ENCODE peak calls at places on chromosomes 16 and 17, in four cellular contexts. One of them, this sample, is unnamed. For H3K4me1, the result is how much of the 10 kb centered on the place peaks cover.

GRCh38 chr16:15777533-15778203 is 79.2 kb downstream of the MYH11 start:
- DNase-seq in aorta: no peak
- DNase-seq in kidney: peak
- DNase-seq in CD8-positive, alpha-beta T cell: no peak
- DNase-seq in this sample: peak

GRCh38 chr16:68117884-68118283 is 32.7 kb downstream of the NFATC3 start:
- DNase-seq in aorta: no peak
- DNase-seq in kidney: no peak
- DNase-seq in CD8-positive, alpha-beta T cell: no peak
- DNase-seq in this sample: no peak

GRCh38 chr16:19555938-19556778 is 655 bp downstream of the VPS35L start:
- DNase-seq in aorta: no peak
- DNase-seq in kidney: no peak
- DNase-seq in CD8-positive, alpha-beta T cell: no peak
- DNase-seq in this sample: peak

GRCh38 chr17:7314719-7315569 is at the start of gene GPS2:
- DNase-seq in aorta: peak
- DNase-seq in kidney: peak
- DNase-seq in CD8-positive, alpha-beta T cell: peak
- DNase-seq in this sample: peak

GRCh38 chr17:4833941-4834501 is 881 bp downstream of the MINK1 start:
- DNase-seq in aorta: peak
- DNase-seq in kidney: peak
- DNase-seq in CD8-positive, alpha-beta T cell: no peak
- DNase-seq in this sample: peak

GRCh38 chr17:7445011-7445927 is at the start of gene CHRNB1:
- DNase-seq in aorta: peak
- DNase-seq in kidney: peak
- DNase-seq in CD8-positive, alpha-beta T cell: peak
- DNase-seq in this sample: peak

GRCh38 chr16:30951785-30952184 is 2.9 kb downstream of the ORAI3 start:
- DNase-seq in aorta: peak
- DNase-seq in kidney: no peak
- DNase-seq in CD8-positive, alpha-beta T cell: no peak
- DNase-seq in this sample: no peak

GRCh38 chr16:14356064-14356463 is 274.0 kb downstream of the PARN start:
- DNase-seq in aorta: no peak
- DNase-seq in kidney: no peak
- DNase-seq in CD8-positive, alpha-beta T cell: no peak
- DNase-seq in this sample: no peak

GRCh38 chr17:61144876-61145564 is 254.6 kb upstream of the TBX2 start:
- DNase-seq in aorta: no peak
- DNase-seq in kidney: no peak
- DNase-seq in CD8-positive, alpha-beta T cell: no peak
- DNase-seq in this sample: no peak

DNA sequence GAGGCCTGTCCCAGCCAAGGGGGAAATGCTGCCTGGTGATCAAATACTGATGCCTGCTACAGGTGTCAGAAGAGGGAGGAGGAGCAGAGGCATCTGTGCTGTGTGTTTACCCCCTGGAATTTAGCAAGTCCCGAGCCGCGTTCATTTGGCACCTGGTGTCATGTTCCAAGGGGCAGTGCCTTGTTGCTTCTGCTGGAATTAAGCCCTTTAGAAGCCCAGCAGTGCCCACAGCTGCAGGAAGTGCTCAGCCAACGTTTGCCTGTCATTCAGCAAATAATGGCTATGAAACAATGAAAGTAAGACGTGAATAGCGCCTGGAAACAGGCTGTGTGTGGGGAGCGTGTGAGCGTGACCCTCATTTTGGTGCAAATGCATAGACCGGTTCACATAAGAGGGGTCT is 5.9 kb upstream of the ATP2C2 start:
- DNase-seq in aorta: no peak
- DNase-seq in kidney: no peak
- DNase-seq in CD8-positive, alpha-beta T cell: no peak
- DNase-seq in this sample: peak
- H3K4me1 ChIP-seq in aorta: under half
- H3K4me1 ChIP-seq in kidney: under half
- H3K4me1 ChIP-seq in CD8-positive, alpha-beta T cell: under half
- H3K4me1 ChIP-seq in this sample: under half

GRCh38 chr17:21493993-21494392 is 117.8 kb downstream of the KCNJ12 start:
- DNase-seq in aorta: no peak
- DNase-seq in kidney: no peak
- DNase-seq in CD8-positive, alpha-beta T cell: no peak
- DNase-seq in this sample: peak
- H3K4me1 ChIP-seq in aorta: under half
- H3K4me1 ChIP-seq in kidney: under half
- H3K4me1 ChIP-seq in CD8-positive, alpha-beta T cell: under half
- H3K4me1 ChIP-seq in this sample: under half

GRCh38 chr16:57680842-57681241 is 12.7 kb downstream of the ADGRG3 start:
- DNase-seq in aorta: no peak
- DNase-seq in kidney: no peak
- DNase-seq in CD8-positive, alpha-beta T cell: no peak
- DNase-seq in this sample: no peak

GRCh38 chr16:57684626-57685358 is 9.8 kb upstream of the DRC7 start:
- DNase-seq in aorta: no peak
- DNase-seq in kidney: no peak
- DNase-seq in CD8-positive, alpha-beta T cell: no peak
- DNase-seq in this sample: no peak

GRCh38 chr16:57681950-57682728 is 12.5 kb upstream of the DRC7 start:
- DNase-seq in aorta: no peak
- DNase-seq in kidney: no peak
- DNase-seq in CD8-positive, alpha-beta T cell: no peak
- DNase-seq in this sample: no peak

GRCh38 chr16:57683599-57684545 is 10.7 kb upstream of the DRC7 start:
- DNase-seq in aorta: no peak
- DNase-seq in kidney: peak
- DNase-seq in CD8-positive, alpha-beta T cell: no peak
- DNase-seq in this sample: no peak

DNA sequence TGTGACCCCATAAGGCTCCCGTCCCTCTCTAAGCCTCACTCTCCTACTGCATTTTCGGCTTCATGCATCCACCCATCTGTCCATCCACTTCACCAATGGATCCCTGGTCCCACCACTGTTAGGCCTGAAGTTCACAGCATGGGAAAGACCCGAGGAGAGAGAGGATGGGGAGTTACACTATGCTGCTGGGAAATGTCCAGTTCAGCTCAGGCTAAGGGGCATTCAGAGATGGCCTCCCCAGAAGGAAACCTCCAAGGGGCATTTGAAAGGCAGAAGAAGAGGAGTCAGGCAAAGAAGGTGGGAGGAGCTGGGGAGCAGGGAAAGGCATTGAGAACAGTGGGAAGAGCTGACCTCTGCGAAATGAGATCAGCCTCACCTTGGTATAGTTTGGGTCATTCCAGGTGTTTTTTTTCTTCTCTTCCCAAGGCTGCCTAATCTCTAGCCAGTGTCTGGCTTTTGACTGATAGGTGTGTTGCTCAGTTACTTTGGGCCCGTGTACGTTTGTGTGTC is 11.7 kb upstream of the DRC7 start:
- DNase-seq in aorta: no peak
- DNase-seq in kidney: no peak
- DNase-seq in CD8-positive, alpha-beta T cell: no peak
- DNase-seq in this sample: no peak
- H3K4me1 ChIP-seq in aorta: under half
- H3K4me1 ChIP-seq in kidney: under half
- H3K4me1 ChIP-seq in CD8-positive, alpha-beta T cell: under half
- H3K4me1 ChIP-seq in this sample: under half

GRCh38 chr17:68176770-68177169 is 71.1 kb upstream of the AMZ2 start:
- DNase-seq in aorta: no peak
- DNase-seq in kidney: no peak
- DNase-seq in CD8-positive, alpha-beta T cell: no peak
- DNase-seq in this sample: peak

GRCh38 chr17:68175905-68176304 is 71.9 kb upstream of the AMZ2 start:
- DNase-seq in aorta: no peak
- DNase-seq in kidney: no peak
- DNase-seq in CD8-positive, alpha-beta T cell: no peak
- DNase-seq in this sample: no peak

GRCh38 chr17:68172461-68172954 is 75.3 kb upstream of the AMZ2 start:
- DNase-seq in aorta: peak
- DNase-seq in kidney: no peak
- DNase-seq in CD8-positive, alpha-beta T cell: peak
- DNase-seq in this sample: peak

GRCh38 chr17:68178831-68179230 is 69.0 kb upstream of the AMZ2 start:
- DNase-seq in aorta: no peak
- DNase-seq in kidney: no peak
- DNase-seq in CD8-positive, alpha-beta T cell: no peak
- DNase-seq in this sample: peak

DNA sequence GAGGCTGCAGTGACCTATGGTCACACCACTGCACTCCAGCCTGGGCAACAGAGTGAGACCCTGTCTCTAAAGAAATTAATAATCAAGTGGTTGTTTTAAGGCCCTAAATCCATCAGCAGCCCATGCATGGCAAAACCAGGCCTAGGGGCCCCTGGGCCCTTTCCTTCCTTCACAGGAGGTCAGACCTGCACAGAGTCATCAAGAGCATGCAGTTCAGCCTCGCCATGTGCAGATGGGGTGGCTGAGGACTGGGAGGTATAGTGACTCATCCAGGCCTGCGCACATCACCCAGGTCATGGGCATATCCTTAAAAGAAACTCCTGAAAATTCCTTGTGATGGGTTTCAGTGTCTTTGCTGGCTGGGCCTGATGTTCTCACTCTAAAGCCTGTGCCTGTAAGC is 72.4 kb upstream of the AMZ2 start:
- DNase-seq in aorta: no peak
- DNase-seq in kidney: no peak
- DNase-seq in CD8-positive, alpha-beta T cell: no peak
- DNase-seq in this sample: no peak
- H3K4me1 ChIP-seq in aorta: under half
- H3K4me1 ChIP-seq in kidney: under half
- H3K4me1 ChIP-seq in CD8-positive, alpha-beta T cell: under half
- H3K4me1 ChIP-seq in this sample: under half

GRCh38 chr16:88758944-88759244 is 26.1 kb downstream of the PIEZO1 start:
- DNase-seq in aorta: no peak
- DNase-seq in kidney: no peak
- DNase-seq in CD8-positive, alpha-beta T cell: no peak
- DNase-seq in this sample: no peak
- H3K4me1 ChIP-seq in aorta: under half
- H3K4me1 ChIP-seq in kidney: under half
- H3K4me1 ChIP-seq in CD8-positive, alpha-beta T cell: under half
- H3K4me1 ChIP-seq in this sample: under half

DNA sequence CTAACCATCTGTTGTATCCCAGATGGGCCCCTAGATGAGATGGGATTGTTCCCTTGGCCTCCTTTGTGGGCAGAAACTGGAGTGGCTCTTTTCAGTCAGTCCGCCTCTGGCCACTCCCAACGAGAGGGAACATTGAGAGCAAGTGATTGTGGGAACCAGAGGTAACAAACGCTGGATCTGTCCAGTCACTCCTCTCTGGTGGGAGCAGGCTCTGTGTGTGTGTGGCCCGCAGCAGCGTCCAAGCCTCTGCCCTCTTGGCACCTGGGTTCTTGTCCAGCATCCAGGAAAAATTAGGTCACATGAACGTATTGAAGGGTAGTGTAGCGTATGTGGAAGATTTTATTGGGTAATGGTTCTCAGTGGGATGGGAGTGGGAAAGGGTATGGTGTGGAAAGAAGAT is 101.9 kb upstream of the COX10 start:
- DNase-seq in aorta: no peak
- DNase-seq in kidney: no peak
- DNase-seq in CD8-positive, alpha-beta T cell: no peak
- DNase-seq in this sample: no peak
- H3K4me1 ChIP-seq in aorta: under half
- H3K4me1 ChIP-seq in kidney: under half
- H3K4me1 ChIP-seq in CD8-positive, alpha-beta T cell: under half
- H3K4me1 ChIP-seq in this sample: under half

GRCh38 chr16:5865231-5865630 is 767.6 kb upstream of the EEF2KMT start:
- DNase-seq in aorta: no peak
- DNase-seq in kidney: no peak
- DNase-seq in CD8-positive, alpha-beta T cell: no peak
- DNase-seq in this sample: no peak

GRCh38 chr16:5870886-5871715 is 773.5 kb upstream of the EEF2KMT start:
- DNase-seq in aorta: no peak
- DNase-seq in kidney: no peak
- DNase-seq in CD8-positive, alpha-beta T cell: no peak
- DNase-seq in this sample: no peak

GRCh38 chr16:5863207-5863606 is 765.6 kb upstream of the EEF2KMT start:
- DNase-seq in aorta: no peak
- DNase-seq in kidney: no peak
- DNase-seq in CD8-positive, alpha-beta T cell: no peak
- DNase-seq in this sample: no peak

GRCh38 chr16:5862103-5863003 is 764.8 kb upstream of the EEF2KMT start:
- DNase-seq in aorta: no peak
- DNase-seq in kidney: no peak
- DNase-seq in CD8-positive, alpha-beta T cell: no peak
- DNase-seq in this sample: no peak

GRCh38 chr16:5867250-5867649 is 769.7 kb upstream of the EEF2KMT start:
- DNase-seq in aorta: no peak
- DNase-seq in kidney: no peak
- DNase-seq in CD8-positive, alpha-beta T cell: no peak
- DNase-seq in this sample: no peak
- H3K4me1 ChIP-seq in aorta: under half
- H3K4me1 ChIP-seq in kidney: under half
- H3K4me1 ChIP-seq in CD8-positive, alpha-beta T cell: under half
- H3K4me1 ChIP-seq in this sample: under half

This sample was measured in endodermal cell.